ENCODE peak calls at places on chromosome 16, in four cellular contexts. X is HCT116, W is K562, I is SK-N-SH. F is an unnamed sample.

GRCh38 chr16:71424626-71425025 is 17.2 kb downstream of the TLE7 start:
- DNase-seq in X (no peak), W (no peak), I (no peak), F (no peak)

GRCh38 chr16:1960665-1961630 is 1.6 kb downstream of the NDUFB10 start:
- DNase-seq in X (peak; percentile 64), W (no peak), I (no peak), F (no peak)

GRCh38 chr16:3561626-3562025 is 15.6 kb downstream of the NLRC3 start:
- DNase-seq in X (no peak), W (no peak), I (no peak), F (no peak)

GRCh38 chr16:73152731-73153130 is 104.8 kb upstream of the ZFHX3 start:
- DNase-seq in X (no peak), W (no peak), I (peak; percentile 22), F (no peak)

GRCh38 chr16:62036807-62037135 is 533 bp upstream of the CDH8 start:
- DNase-seq in X (no peak), W (no peak), I (no peak), F (no peak)

GRCh38 chr16:90044111-90044551 is 24.9 kb upstream of the DBNDD1 start:
- DNase-seq in X (peak; percentile 44), W (peak; percentile 37), I (no peak), F (no peak)

GRCh38 chr16:71484006-71484893 is 4.9 kb downstream of the ZNF19 start:
- DNase-seq in X (peak; percentile 93), W (peak; percentile 87), I (peak; percentile 89), F (peak; percentile 71)

GRCh38 chr16:17724242-17724898 is 253.6 kb upstream of the XYLT1 start:
- DNase-seq in X (no peak), W (no peak), I (no peak), F (no peak)

GRCh38 chr16:22183901-22184614 is 21.8 kb downstream of the SDR42E2 start:
- DNase-seq in X (no peak), W (peak; percentile 83), I (peak; percentile 52), F (no peak)

GRCh38 chr16:57859331-57859730 is 57.0 kb upstream of the KIFC3 start:
- DNase-seq in X (peak; percentile 46), W (peak; percentile 52), I (no peak), F (no peak)

GRCh38 chr16:50985733-50986132 is 165.3 kb downstream of the SALL1 start:
- DNase-seq in X (no peak), W (no peak), I (no peak), F (no peak)

GRCh38 chr16:64292953-64293352 is 828.9 kb downstream of the CDH11 start:
- DNase-seq in X (no peak), W (no peak), I (no peak), F (no peak)

GRCh38 chr16:73068546-73069401 is 20.8 kb upstream of the ZFHX3 start:
- DNase-seq in X (no peak), W (no peak), I (no peak), F (no peak)

GRCh38 chr16:67767953-67768352 is 38.4 kb downstream of the RANBP10 start:
- DNase-seq in X (no peak), W (no peak), I (no peak), F (no peak)

GRCh38 chr16:57039148-57039812 is 49.9 kb downstream of the NLRC5 start:
- DNase-seq in X (no peak), W (no peak), I (no peak), F (no peak)

GRCh38 chr16:73265124-73265838 is 217.4 kb upstream of the ZFHX3 start:
- DNase-seq in X (no peak), W (peak; percentile 32), I (no peak), F (no peak)

GRCh38 chr16:79287424-79287917 is 313.1 kb downstream of the MAF start:
- DNase-seq in X (no peak), W (no peak), I (no peak), F (no peak)

GRCh38 chr16:88804173-88804551 is 573 bp downstream of the CDT1 start:
- DNase-seq in X (no peak), W (no peak), I (peak; percentile 70), F (no peak)

GRCh38 chr16:64892843-64893242 is 229.0 kb downstream of the CDH11 start:
- DNase-seq in X (no peak), W (no peak), I (no peak), F (no peak)

DNA sequence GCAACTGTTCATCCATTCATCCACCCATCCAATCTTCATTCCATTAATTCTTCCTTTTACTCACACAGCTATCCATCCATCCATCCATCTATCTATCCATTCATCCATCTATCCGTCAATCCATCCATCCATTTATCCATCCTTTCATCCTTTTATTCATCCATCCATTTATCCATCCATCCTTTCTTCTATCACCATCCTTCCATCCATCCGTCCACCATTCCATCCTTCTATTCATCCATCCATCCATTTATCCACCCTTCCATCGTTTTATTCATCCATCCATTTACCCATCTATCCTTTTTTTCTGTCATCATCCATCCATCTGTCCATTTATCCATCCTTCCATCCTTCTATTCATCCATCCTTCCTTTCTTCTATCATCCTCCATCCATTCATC is 73.0 kb upstream of the FOXF1 start:
- DNase-seq in X (no peak), W (no peak), I (no peak), F (no peak)
- TF ChIP-seq JUND in X (no peak), W (no peak), I (no peak), F (no peak)

GRCh38 chr16:60771138-60771537 is 1265.1 kb downstream of the CDH8 start:
- DNase-seq in X (no peak), W (no peak), I (no peak), F (no peak)

DNA sequence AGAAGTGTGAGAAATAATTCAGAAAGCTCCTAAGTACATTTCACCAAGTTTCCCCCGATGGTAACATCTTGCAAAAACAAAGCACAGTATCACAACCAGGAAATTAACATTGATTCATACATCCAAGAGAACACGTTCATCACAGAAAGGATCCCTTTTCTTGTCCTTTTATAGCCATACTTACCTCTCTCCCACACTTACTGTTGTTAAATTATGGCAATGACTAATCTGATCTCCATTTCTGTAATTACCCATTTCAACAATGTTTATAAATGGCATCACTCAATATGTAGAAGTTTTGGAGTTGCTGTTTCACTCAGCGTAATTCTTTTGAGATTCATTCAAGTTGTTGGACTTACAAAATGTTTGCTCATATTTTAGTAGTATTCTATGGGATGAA is 1259.9 kb downstream of the CDH8 start:
- DNase-seq in X (no peak), W (no peak), I (no peak), F (no peak)
- TF ChIP-seq JUND in X (no peak), W (no peak), I (no peak), F (no peak)

DNA sequence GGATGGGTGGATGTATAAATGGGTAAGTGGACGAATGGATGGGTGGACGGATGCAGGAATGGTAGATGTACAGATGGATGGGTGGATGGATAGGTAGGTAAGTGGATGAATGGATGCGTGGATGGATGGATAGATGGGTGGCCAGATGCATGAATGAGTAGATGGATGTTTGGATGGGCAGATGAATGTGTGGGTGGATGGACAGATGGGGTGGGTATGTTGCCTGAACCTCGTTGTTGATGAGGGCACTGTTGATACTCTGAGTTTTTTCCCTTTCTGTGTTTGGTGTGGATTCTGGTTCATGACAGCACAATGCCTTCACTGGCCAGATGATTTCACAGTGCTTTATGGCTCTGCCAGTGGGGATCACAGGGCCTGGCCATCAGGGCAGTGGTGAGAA is 208.3 kb downstream of the NPIPB11 start:
- DNase-seq in X (no peak), W (no peak), I (no peak), F (no peak)
- TF ChIP-seq JUND in X (no peak), W (no peak), I (no peak), F (no peak)

GRCh38 chr16:4882633-4883285 is 35.5 kb downstream of the UBN1 start:
- DNase-seq in X (peak; percentile 92), W (no peak), I (peak; percentile 62), F (peak; percentile 12)

GRCh38 chr16:4886151-4886550 is 38.9 kb downstream of the UBN1 start:
- DNase-seq in X (no peak), W (peak; percentile 67), I (no peak), F (no peak)

GRCh38 chr16:4883501-4883900 is 36.2 kb downstream of the UBN1 start:
- DNase-seq in X (no peak), W (no peak), I (no peak), F (no peak)

GRCh38 chr16:4884972-4885874 is 37.9 kb downstream of the UBN1 start:
- DNase-seq in X (no peak), W (no peak), I (no peak), F (no peak)

GRCh38 chr16:4884209-4884608 is 36.9 kb downstream of the UBN1 start:
- DNase-seq in X (no peak), W (no peak), I (no peak), F (no peak)
- TF ChIP-seq JUND in X (no peak), W (no peak), I (no peak), F (no peak)

DNA sequence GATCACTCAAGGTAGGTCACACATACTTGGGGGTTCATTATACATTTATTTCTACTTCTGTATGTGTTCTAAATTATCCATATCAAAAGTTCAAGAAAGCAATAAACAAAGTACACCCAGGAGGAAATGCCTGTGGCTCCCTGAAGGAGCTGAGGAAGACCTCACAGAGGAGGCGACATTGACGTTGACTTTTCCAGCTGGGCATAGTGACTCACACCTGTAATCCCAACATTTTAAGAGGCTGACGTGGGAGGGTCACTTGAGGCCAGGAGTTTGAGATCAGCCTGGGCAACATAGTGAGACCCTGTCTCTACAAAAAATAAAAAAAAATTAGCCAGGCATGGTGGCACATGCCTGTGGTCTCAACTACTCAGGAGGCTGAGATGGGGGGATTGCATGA is 16.3 kb downstream of the ITGAD start:
- DNase-seq in X (peak; percentile 19), W (no peak), I (no peak), F (no peak)
- TF ChIP-seq JUND in X (peak; percentile 47), W (no peak), I (no peak), F (no peak)

DNA sequence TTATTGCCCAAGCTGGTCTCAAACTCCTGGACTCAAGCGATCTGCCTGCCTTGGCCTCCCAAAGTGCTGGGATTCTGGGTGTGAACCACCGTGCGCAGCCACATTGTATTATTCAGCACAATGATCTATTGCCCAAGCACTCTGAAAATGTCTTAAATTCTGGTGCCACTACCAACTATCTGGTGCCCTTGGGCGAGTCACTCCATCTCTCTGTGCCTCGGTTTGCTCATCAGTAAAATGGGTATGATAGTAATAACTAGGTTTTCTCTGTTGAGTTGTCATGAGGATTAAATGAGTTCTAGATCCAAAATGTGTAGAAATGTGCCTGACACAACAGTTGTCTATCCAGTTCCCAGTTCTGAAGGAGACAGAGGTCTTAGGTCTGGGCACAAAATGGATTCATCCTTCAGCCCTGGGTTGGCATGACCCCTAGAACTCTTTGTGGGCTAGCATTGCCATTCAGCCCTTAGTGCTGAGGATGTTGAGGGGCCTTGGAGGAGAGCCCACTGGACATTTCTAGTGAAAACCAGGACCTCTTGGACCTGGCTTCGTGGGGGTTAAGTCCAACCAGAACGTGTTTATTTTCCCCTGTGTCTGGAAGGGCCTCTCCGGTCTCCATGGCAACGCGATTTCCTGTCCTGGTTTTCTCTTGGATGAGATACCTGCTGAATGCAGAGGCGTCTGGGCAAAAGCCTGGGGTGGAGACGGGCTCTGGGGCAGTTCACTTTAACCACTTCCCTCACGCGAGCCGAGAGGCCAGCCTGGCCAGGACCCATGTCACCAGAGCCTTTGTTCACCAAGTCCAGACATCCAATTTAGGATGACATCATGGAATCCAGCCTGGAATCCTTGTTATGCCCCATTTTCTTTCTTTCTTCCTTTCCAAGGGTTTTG is 43.7 kb upstream of the TNRC6A start:
- DNase-seq in X (no peak), W (peak; percentile 20), I (peak; percentile 78), F (no peak)
- TF ChIP-seq JUND in X (no peak), W (no peak), I (no peak), F (no peak)

DNA sequence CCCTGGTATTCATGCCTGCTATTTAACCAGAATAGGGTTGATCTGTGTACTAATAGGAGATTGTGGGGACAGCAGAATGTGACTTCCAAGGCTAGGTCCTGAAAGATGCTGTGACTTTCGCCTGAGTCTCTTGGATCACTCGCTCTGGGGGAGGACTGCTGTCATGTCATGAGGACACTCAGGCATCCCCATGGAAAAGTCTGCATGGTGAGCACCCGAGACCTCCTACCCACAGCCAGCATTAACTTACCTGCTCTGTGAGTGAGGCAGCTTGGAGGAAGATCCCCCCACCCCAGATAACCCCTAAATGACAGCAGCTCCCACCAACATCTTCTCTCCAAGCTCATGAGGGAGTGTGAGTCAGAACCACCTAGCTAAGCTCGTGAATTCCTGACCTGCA is 30.3 kb upstream of the C16orf78 start:
- DNase-seq in X (no peak), W (no peak), I (no peak), F (no peak)
- TF ChIP-seq JUND in X (no peak), W (no peak), I (no peak), F (no peak)